ENCODE peak calls at places on chromosomes 12 and 14, in ten cellular contexts. T, G, K, E, R, P, H, C, U and N are unnamed samples.

GRCh38 chr12:6141048-6141447 is 16.6 kb upstream of the VWF start:
- DNase-seq in C (peak; percentile 46), U (no peak), R (no peak), H (no peak), G (no peak), T (peak; percentile 12), E (no peak), P (no peak), K (no peak), N (no peak)

GRCh38 chr12:128903231-128903630 is 50.0 kb downstream of the GLT1D1 start:
- DNase-seq in P (no peak), R (no peak), C (no peak), U (no peak), G (no peak), E (no peak), K (no peak), T (no peak), H (no peak), N (no peak)

GRCh38 chr14:39673141-39674133 is 241.2 kb upstream of the FBXO33 start:
- DNase-seq in U (no peak), T (no peak), H (no peak), R (peak; percentile 4), K (no peak), E (no peak), C (no peak), G (no peak), P (no peak), N (no peak)

GRCh38 chr12:107684029-107684790 is 1.4 kb upstream of the PWP1 start:
- DNase-seq in C (no peak), E (no peak), T (peak; percentile 65), G (no peak), K (no peak), H (no peak), U (no peak), P (no peak), R (peak; percentile 76), N (no peak)

GRCh38 chr14:77615231-77616132 is 955 bp downstream of the SPTLC2 start:
- DNase-seq in T (peak; percentile 33), H (no peak), C (no peak), U (no peak), P (no peak), K (peak; percentile 3), R (peak; percentile 57), G (no peak), E (no peak), N (no peak)

GRCh38 chr14:41817626-41818025 is 210.9 kb downstream of the LRFN5 start:
- DNase-seq in K (no peak), T (no peak), C (no peak), U (no peak), P (no peak), G (no peak), H (no peak), R (no peak), E (no peak), N (no peak)

GRCh38 chr12:109711596-109712461 is 1.8 kb upstream of the FAM222A start:
- DNase-seq in T (no peak), G (no peak), U (no peak), K (no peak), C (no peak), E (no peak), R (no peak), P (no peak), H (no peak), N (no peak)

GRCh38 chr14:59028476-59029202 is 159.8 kb upstream of the DAAM1 start:
- DNase-seq in R (peak; percentile 100), H (peak; percentile 42), U (peak; percentile 74), E (no peak), K (peak; percentile 4), G (no peak), C (no peak), T (peak; percentile 94), P (peak; percentile 63), N (peak; percentile 11)

GRCh38 chr14:69317780-69318179 is 57.8 kb downstream of the GALNT16 start:
- DNase-seq in U (no peak), T (peak; percentile 8), H (no peak), R (no peak), G (no peak), K (no peak), C (no peak), P (no peak), E (no peak), N (no peak)

GRCh38 chr14:103188691-103189480 is 65.6 kb downstream of the TNFAIP2 start:
- DNase-seq in U (peak; percentile 31), K (peak; percentile 14), R (no peak), E (no peak), C (peak; percentile 8), T (no peak), H (peak; percentile 46), P (peak; percentile 54), G (no peak), N (no peak)

GRCh38 chr14:53247596-53248370 is 94.7 kb upstream of the DDHD1 start:
- DNase-seq in E (no peak), P (no peak), C (no peak), H (no peak), R (no peak), G (no peak), T (no peak), K (no peak), U (no peak), N (no peak)

GRCh38 chr14:75506930-75507329 is 15.3 kb upstream of the BATF start:
- DNase-seq in H (no peak), G (no peak), E (no peak), R (no peak), K (no peak), U (no peak), C (no peak), P (no peak), T (no peak), N (no peak)

GRCh38 chr12:55636853-55637252 is at the start of gene OR10P1:
- DNase-seq in K (no peak), G (no peak), T (no peak), H (no peak), E (no peak), P (no peak), R (no peak), C (no peak), U (no peak), N (no peak)

GRCh38 chr12:121023799-121024198 is 7.5 kb upstream of the C12orf43 start:
- DNase-seq in U (no peak), T (no peak), H (no peak), K (no peak), G (no peak), E (no peak), P (no peak), C (no peak), R (no peak), N (no peak)

GRCh38 chr12:130162267-130162666 is at the start of gene FZD10:
- DNase-seq in T (no peak), C (no peak), G (no peak), H (peak; percentile 35), K (no peak), E (no peak), P (peak; percentile 25), U (peak; percentile 62), R (no peak), N (no peak)

GRCh38 chr12:54011665-54012532 is 3.1 kb downstream of the HOXC8 start:
- DNase-seq in P (no peak), G (no peak), K (no peak), T (no peak), U (no peak), E (no peak), C (no peak), H (no peak), R (no peak), N (no peak)

GRCh38 chr12:114314403-114314802 is 91.5 kb downstream of the TBX5 start:
- DNase-seq in H (no peak), R (no peak), P (no peak), T (no peak), U (no peak), K (no peak), E (no peak), C (no peak), G (no peak), N (no peak)

GRCh38 chr14:96154900-96155299 is 49.7 kb upstream of the BDKRB2 start:
- DNase-seq in C (no peak), E (no peak), R (no peak), K (no peak), P (no peak), U (no peak), G (no peak), H (no peak), T (no peak), N (no peak)

GRCh38 chr12:1912580-1913376 is 5.7 kb downstream of the CACNA2D4 start:
- DNase-seq in K (no peak), C (no peak), H (no peak), U (no peak), T (peak; percentile 45), G (no peak), E (no peak), R (peak; percentile 47), P (no peak), N (no peak)

GRCh38 chr14:94779713-94780112 is 9.8 kb upstream of the GSC start:
- DNase-seq in R (no peak), E (no peak), P (peak; percentile 27), H (no peak), G (no peak), T (no peak), K (no peak), C (no peak), U (no peak), N (no peak)